ENCODE peak calls at places on chromosome 22, in six cellular contexts. W, X, D, C, Z and G are unnamed samples.
A peak's percentile ranks its signal among the peaks of the same experiment; 100 is the strongest.

GRCh38 chr22:30420401-30421178 is 5.0 kb upstream of the MTFP1 start:
- DNase-seq in W (peak; percentile 88), X (peak; percentile 92), D (peak; percentile 90), C (peak; percentile 56), Z (peak; percentile 52), G (peak; percentile 74)

GRCh38 chr22:24424001-24424900 is 3.1 kb upstream of the ADORA2A start:
- DNase-seq in W (no peak), X (no peak), D (no peak), C (peak; percentile 16), Z (no peak), G (no peak)

GRCh38 chr22:38423512-38424503 is 31.2 kb downstream of the KCNJ4 start:
- DNase-seq in W (no peak), X (no peak), D (no peak), C (no peak), Z (no peak), G (no peak)

GRCh38 chr22:22870577-22871398 is 16.8 kb upstream of the IGLL5 start:
- DNase-seq in W (no peak), X (peak; percentile 1), D (no peak), C (no peak), Z (no peak), G (no peak)

GRCh38 chr22:17540481-17540880 is 22.8 kb upstream of the SLC25A18 start:
- DNase-seq in W (no peak), X (no peak), D (no peak), C (no peak), Z (no peak), G (no peak)

GRCh38 chr22:44196731-44197131 is 16.0 kb downstream of the PARVG start:
- DNase-seq in W (no peak), X (no peak), D (no peak), C (no peak), Z (no peak), G (no peak)

GRCh38 chr22:24153959-24154358 is 27.3 kb upstream of the SUSD2 start:
- DNase-seq in W (no peak), X (no peak), D (no peak), C (no peak), Z (no peak), G (no peak)

GRCh38 chr22:17955611-17956379 is 68.6 kb downstream of the MICAL3 start:
- DNase-seq in W (no peak), X (no peak), D (no peak), C (no peak), Z (no peak), G (no peak)

GRCh38 chr22:43901976-43902643 is 10.3 kb upstream of the PNPLA5 start:
- DNase-seq in W (no peak), X (peak; percentile 85), D (peak; percentile 89), C (peak; percentile 56), Z (peak; percentile 91), G (peak; percentile 96)

GRCh38 chr22:44057411-44057987 is 33.4 kb downstream of the PARVB start:
- DNase-seq in W (peak; percentile 55), X (peak; percentile 29), D (no peak), C (no peak), Z (no peak), G (no peak)

GRCh38 chr22:50672471-50673230 is at the start of gene SHANK3:
- DNase-seq in W (peak; percentile 21), X (no peak), D (no peak), C (no peak), Z (no peak), G (no peak)

GRCh38 chr22:24486501-24486921 is 8.6 kb upstream of the UPB1 start:
- DNase-seq in W (peak; percentile 63), X (peak; percentile 83), D (peak; percentile 82), C (peak; percentile 34), Z (peak; percentile 72), G (peak; percentile 90)

GRCh38 chr22:46336119-46337078 is 885 bp downstream of the TRMU start:
- DNase-seq in W (peak; percentile 16), X (peak; percentile 27), D (no peak), C (no peak), Z (no peak), G (no peak)

GRCh38 chr22:22720724-22721261 is 76.4 kb downstream of the GGTLC2 start:
- DNase-seq in W (peak; percentile 15), X (peak; percentile 72), D (no peak), C (no peak), Z (no peak), G (peak; percentile 4)

GRCh38 chr22:37999640-38000272 is 15.4 kb upstream of the SOX10 start:
- DNase-seq in W (peak; percentile 69), X (peak; percentile 63), D (peak; percentile 54), C (peak; percentile 82), Z (no peak), G (peak; percentile 11)

GRCh38 chr22:19524170-19525115 is at the start of gene CLDN5:
- DNase-seq in W (peak; percentile 36), X (peak; percentile 25), D (no peak), C (no peak), Z (no peak), G (no peak)

GRCh38 chr22:43326342-43326825 is 16.8 kb downstream of the SCUBE1 start:
- DNase-seq in W (no peak), X (no peak), D (no peak), C (no peak), Z (no peak), G (no peak)

GRCh38 chr22:46997311-46997970 is 235.0 kb downstream of the TBC1D22A start:
- DNase-seq in W (no peak), X (no peak), D (no peak), C (no peak), Z (no peak), G (no peak)

GRCh38 chr22:46737976-46738641 is at the start of gene CERK:
- DNase-seq in W (peak; percentile 82), X (peak; percentile 64), D (no peak), C (peak; percentile 59), Z (no peak), G (peak; percentile 70)

GRCh38 chr22:20248461-20248959 is 19.6 kb downstream of the RTN4R start:
- DNase-seq in W (no peak), X (no peak), D (no peak), C (no peak), Z (no peak), G (no peak)

GRCh38 chr22:17476838-17477237 is 86.5 kb upstream of the SLC25A18 start:
- DNase-seq in W (peak; percentile 57), X (peak; percentile 71), D (no peak), C (no peak), Z (no peak), G (no peak)

GRCh38 chr22:37507731-37508130 is 11.5 kb downstream of the CARD10 start:
- DNase-seq in W (no peak), X (no peak), D (no peak), C (no peak), Z (no peak), G (no peak)

GRCh38 chr22:29994941-29995340 is 85.3 kb upstream of the HORMAD2 start:
- DNase-seq in W (peak; percentile 69), X (peak; percentile 57), D (peak; percentile 56), C (no peak), Z (no peak), G (peak; percentile 33)

GRCh38 chr22:37827056-37827455 is 3.9 kb downstream of the GALR3 start:
- DNase-seq in W (peak; percentile 57), X (no peak), D (no peak), C (no peak), Z (no peak), G (no peak)

GRCh38 chr22:46614070-46614931 is 5.9 kb upstream of the GRAMD4 start:
- DNase-seq in W (no peak), X (no peak), D (no peak), C (no peak), Z (no peak), G (no peak)

GRCh38 chr22:33274214-33274828 is 216.1 kb upstream of the SYN3 start:
- DNase-seq in W (peak; percentile 12), X (peak; percentile 6), D (no peak), C (peak; percentile 2), Z (no peak), G (peak; percentile 3)

GRCh38 chr22:35071784-35072183 is 5.8 kb downstream of the ISX start:
- DNase-seq in W (no peak), X (no peak), D (no peak), C (no peak), Z (no peak), G (no peak)

GRCh38 chr22:19808873-19809478 is 45.7 kb downstream of the GNB1L start:
- DNase-seq in W (no peak), X (no peak), D (no peak), C (no peak), Z (no peak), G (no peak)

DNA sequence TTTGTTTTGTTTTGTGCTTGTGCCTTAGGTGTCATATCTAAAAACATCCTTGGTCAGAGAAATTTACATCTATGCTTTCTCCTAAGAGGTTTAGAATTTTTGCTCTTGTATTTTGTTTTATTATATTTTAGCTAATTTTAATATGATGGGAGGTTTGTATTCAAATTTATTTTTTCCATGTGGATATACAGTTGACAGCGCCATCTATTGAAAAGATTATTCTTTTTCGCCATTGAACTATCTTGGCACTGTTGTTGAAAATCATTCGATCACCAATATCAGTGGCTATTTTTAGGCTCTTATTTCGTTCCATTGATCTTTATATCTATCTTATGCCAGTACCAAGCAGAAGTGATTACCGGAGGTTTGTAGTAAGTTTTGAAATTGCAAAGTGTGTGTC is 510.3 kb downstream of the BRD1 start:
- DNase-seq in W (no peak), X (no peak), D (no peak), C (no peak), Z (no peak), G (no peak)
- TF ChIP-seq CTCF in W (no peak), X (no peak), D (no peak), C (peak; percentile 47), Z (no peak), G (no peak)

GRCh38 chr22:45280583-45280972 is 4.2 kb upstream of the UPK3A start:
- DNase-seq in W (no peak), X (no peak), D (no peak), C (no peak), Z (no peak), G (no peak)
- H3K4me3 ChIP-seq in W (no peak overlapping the region), X (no peak overlapping the region), D (no peak overlapping the region), C (no peak overlapping the region), Z (no peak overlapping the region), G (no peak overlapping the region)

GRCh38 chr22:42317691-42318547 is 47.5 kb upstream of the TCF20 start:
- DNase-seq in W (no peak), X (no peak), D (no peak), C (no peak), Z (no peak), G (no peak)
- TF ChIP-seq CTCF in W (no peak), X (no peak), D (no peak), C (no peak), Z (no peak), G (no peak)

GRCh38 chr22:39529487-39529851 is 3.1 kb downstream of the RPS19BP1 start:
- DNase-seq in W (no peak), X (no peak), D (no peak), C (no peak), Z (no peak), G (no peak)
- H3K4me3 ChIP-seq in W (no peak overlapping the region), X (no peak overlapping the region), D (no peak overlapping the region), C (no peak overlapping the region), Z (no peak overlapping the region), G (peak overlapping the region; percentile 7)